ENCODE peak calls at places on chromosomes 13 and 19, in ten cellular contexts. C is amniotic stem cell; M is HEK293T; O is activated CD4-positive, CD25-positive, alpha-beta regulatory T cell; W is NCI-H345; L is Karpas-422; B is HTR-8/SVneo; H is midbrain; X is AG04450; P is NCI-H187. N is an unnamed sample.

GRCh38 chr19:16227837-16228636 is 30.3 kb downstream of the AP1M1 start:
- DNase-seq in O (no peak), P (no peak), M (no peak), X (no peak), B (no peak), H (no peak), W (no peak), C (no peak), L (no peak), N (no peak)

GRCh38 chr19:29389495-29389894 is 136.3 kb upstream of the VSTM2B start:
- DNase-seq in X (no peak), H (no peak), B (no peak), O (no peak), L (no peak), W (no peak), P (no peak), C (no peak), M (no peak), N (no peak)

GRCh38 chr19:51253088-51253806 is 2.4 kb downstream of the SIGLECL1 start:
- DNase-seq in W (no peak), O (no peak), H (no peak), C (no peak), M (no peak), P (no peak), X (no peak), L (no peak), B (no peak), N (no peak)

GRCh38 chr19:16801599-16801998 is 27.6 kb upstream of the SIN3B start:
- DNase-seq in M (peak; percentile 61), O (no peak), P (no peak), C (no peak), B (peak; percentile 72), L (no peak), X (no peak), W (no peak), H (no peak), N (no peak)

GRCh38 chr19:4278010-4278409 is 1.1 kb upstream of the SHD start:
- DNase-seq in W (no peak), C (no peak), X (no peak), H (no peak), M (no peak), B (no peak), L (peak; percentile 32), O (no peak), P (no peak), N (no peak)

GRCh38 chr13:20398459-20398858 is 127.2 kb downstream of the CRYL1 start:
- DNase-seq in M (no peak), L (no peak), O (no peak), X (no peak), P (no peak), B (no peak), H (no peak), C (no peak), W (no peak), N (no peak)

GRCh38 chr19:19539738-19540703 is 2.0 kb downstream of the CILP2 start:
- DNase-seq in C (no peak), H (no peak), P (no peak), X (no peak), O (no peak), M (peak; percentile 83), L (no peak), B (no peak), W (peak; percentile 75), N (no peak)

GRCh38 chr13:99548448-99548847 is 47.2 kb downstream of the TM9SF2 start:
- DNase-seq in H (peak; percentile 3), B (no peak), P (no peak), C (no peak), W (no peak), M (no peak), X (no peak), O (no peak), L (no peak), N (no peak)

GRCh38 chr19:9116547-9116946 is 984 bp upstream of the OR7G1 start:
- DNase-seq in M (no peak), P (no peak), W (no peak), O (no peak), L (no peak), C (no peak), B (no peak), X (no peak), H (no peak), N (no peak)

GRCh38 chr19:17872251-17873001 is 681 bp downstream of the SLC5A5 start:
- DNase-seq in M (no peak), L (no peak), H (no peak), O (peak; percentile 39), P (no peak), X (no peak), B (no peak), W (no peak), C (no peak), N (no peak)

GRCh38 chr19:11288349-11288748 is 7.6 kb upstream of the TSPAN16 start:
- DNase-seq in H (no peak), C (no peak), W (no peak), X (peak; percentile 13), L (peak; percentile 44), O (no peak), M (no peak), P (no peak), B (no peak), N (no peak)

GRCh38 chr13:42078113-42078769 is 29.8 kb downstream of the DGKH start:
- DNase-seq in M (no peak), X (no peak), C (no peak), H (peak; percentile 17), P (no peak), O (no peak), B (no peak), L (no peak), W (no peak), N (no peak)

GRCh38 chr19:2249010-2249866 is at the start of gene AMH:
- DNase-seq in L (no peak), O (no peak), P (no peak), W (no peak), H (no peak), M (no peak), X (no peak), B (no peak), C (no peak), N (no peak)

GRCh38 chr19:4097501-4097900 is 26.4 kb downstream of the MAP2K2 start:
- DNase-seq in X (no peak), C (no peak), P (no peak), W (no peak), O (no peak), B (no peak), H (no peak), M (no peak), L (no peak), N (no peak)

GRCh38 chr19:50332264-50333038 is 3.3 kb upstream of the KCNC3 start:
- DNase-seq in X (no peak), L (peak; percentile 69), M (no peak), W (no peak), H (no peak), B (no peak), P (no peak), O (no peak), C (no peak), N (no peak)

GRCh38 chr13:24148414-24149305 is 11.9 kb upstream of the SPATA13 start:
- DNase-seq in C (peak; percentile 92), O (no peak), M (no peak), P (no peak), B (peak; percentile 64), H (no peak), W (no peak), L (no peak), X (peak; percentile 95), N (peak; percentile 70)

GRCh38 chr13:23570099-23570926 is at the start of gene TNFRSF19:
- DNase-seq in P (no peak), X (peak; percentile 67), H (peak; percentile 21), L (no peak), O (no peak), M (peak; percentile 55), W (no peak), B (peak; percentile 41), C (peak; percentile 11), N (no peak)